ENCODE peak calls at places on chromosomes 16 and 17, in five cellular contexts. P is colonic mucosa; B is gastrocnemius medialis; C is CD8-positive, alpha-beta memory T cell; J is uterus. Q is an unnamed sample. For H3K36me3, the result is how much of the 10 kb centered on the place peaks cover.

GRCh38 chr16:55115506-55115905 is 184.8 kb downstream of the IRX5 start:
- DNase-seq in J (no peak), P (no peak), C (no peak), B (no peak), Q (no peak)

GRCh38 chr16:11916524-11917285 is 949 bp upstream of the GSPT1 start:
- DNase-seq in C (no peak), B (no peak), P (peak), J (no peak), Q (no peak)

GRCh38 chr17:4261452-4261851 is 2.3 kb downstream of the ANKFY1 start:
- DNase-seq in C (no peak), P (no peak), J (no peak), B (no peak), Q (no peak)

GRCh38 chr16:53881371-53881770 is 177.4 kb downstream of the FTO start:
- DNase-seq in J (no peak), P (no peak), C (no peak), B (no peak), Q (no peak)

GRCh38 chr17:40487371-40488020 is 13.9 kb downstream of the TNS4 start:
- DNase-seq in J (no peak), P (no peak), B (no peak), C (no peak), Q (no peak)

GRCh38 chr16:14289692-14290340 is 218.7 kb downstream of the MRTFB start:
- DNase-seq in C (no peak), P (no peak), B (no peak), J (no peak), Q (no peak)

GRCh38 chr16:16143038-16143763 is 80.1 kb downstream of the ABCC6 start:
- DNase-seq in P (no peak), J (no peak), C (no peak), B (no peak), Q (no peak)

GRCh38 chr16:85245307-85246172 is 133.3 kb upstream of the CIBAR2 start:
- DNase-seq in P (peak), B (peak), J (peak), C (peak), Q (peak)

GRCh38 chr16:87757841-87758426 is 7.9 kb downstream of the KLHDC4 start:
- DNase-seq in B (no peak), J (no peak), C (no peak), P (no peak), Q (no peak)

GRCh38 chr17:73342057-73342522 is 30.3 kb upstream of the CDC42EP4 start:
- DNase-seq in B (peak), J (peak), C (no peak), P (peak), Q (peak)

GRCh38 chr17:69246726-69247375 is 18.2 kb upstream of the ABCA10 start:
- DNase-seq in B (no peak), C (no peak), J (no peak), P (no peak), Q (no peak)

GRCh38 chr16:85443116-85443515 is 170.0 kb upstream of the GSE1 start:
- DNase-seq in J (no peak), C (no peak), P (no peak), B (no peak), Q (no peak)

GRCh38 chr17:40019140-40019991 is 4.1 kb downstream of the CSF3 start:
- DNase-seq in J (peak), C (no peak), B (peak), P (no peak), Q (no peak)

GRCh38 chr16:26348095-26348494 is 656.3 kb downstream of the HS3ST4 start:
- DNase-seq in P (no peak), C (no peak), J (no peak), B (no peak), Q (no peak)

GRCh38 chr16:1899641-1900451 is 18.4 kb downstream of the HS3ST6 start:
- DNase-seq in J (no peak), B (no peak), C (no peak), P (peak), Q (no peak)

GRCh38 chr17:82397449-82398335 is 20.5 kb upstream of the HEXD start:
- DNase-seq in P (no peak), J (no peak), B (no peak), C (no peak), Q (no peak)

GRCh38 chr16:79171504-79172240 is 428.9 kb downstream of the MAF start:
- DNase-seq in B (no peak), J (no peak), P (no peak), C (no peak), Q (no peak)

GRCh38 chr16:63241476-63241875 is 1205.2 kb upstream of the CDH8 start:
- DNase-seq in B (no peak), C (no peak), J (no peak), P (no peak), Q (no peak)

GRCh38 chr17:15930426-15930825 is 14.5 kb upstream of the ADORA2B start:
- DNase-seq in P (no peak), B (no peak), J (no peak), C (no peak), Q (no peak)

GRCh38 chr16:85124636-85125346 is 12.5 kb upstream of the CIBAR2 start:
- DNase-seq in C (no peak), B (no peak), J (no peak), P (no peak), Q (no peak)

GRCh38 chr17:13337171-13337570 is 264.6 kb downstream of the HS3ST3A1 start:
- DNase-seq in J (no peak), P (no peak), C (no peak), B (no peak), Q (no peak)

GRCh38 chr16:82037251-82037650 is 2.2 kb downstream of the HSD17B2 start:
- DNase-seq in P (no peak), B (no peak), C (no peak), J (no peak), Q (no peak)

GRCh38 chr16:82033006-82033405 is 2.0 kb upstream of the HSD17B2 start:
- DNase-seq in B (no peak), J (no peak), C (no peak), P (peak), Q (no peak)

GRCh38 chr16:82037666-82038065 is 2.6 kb downstream of the HSD17B2 start:
- DNase-seq in B (no peak), J (no peak), C (no peak), P (no peak), Q (no peak)

GRCh38 chr16:82033683-82034300 is 1.3 kb upstream of the HSD17B2 start:
- DNase-seq in B (no peak), P (no peak), C (no peak), J (no peak), Q (no peak)

DNA sequence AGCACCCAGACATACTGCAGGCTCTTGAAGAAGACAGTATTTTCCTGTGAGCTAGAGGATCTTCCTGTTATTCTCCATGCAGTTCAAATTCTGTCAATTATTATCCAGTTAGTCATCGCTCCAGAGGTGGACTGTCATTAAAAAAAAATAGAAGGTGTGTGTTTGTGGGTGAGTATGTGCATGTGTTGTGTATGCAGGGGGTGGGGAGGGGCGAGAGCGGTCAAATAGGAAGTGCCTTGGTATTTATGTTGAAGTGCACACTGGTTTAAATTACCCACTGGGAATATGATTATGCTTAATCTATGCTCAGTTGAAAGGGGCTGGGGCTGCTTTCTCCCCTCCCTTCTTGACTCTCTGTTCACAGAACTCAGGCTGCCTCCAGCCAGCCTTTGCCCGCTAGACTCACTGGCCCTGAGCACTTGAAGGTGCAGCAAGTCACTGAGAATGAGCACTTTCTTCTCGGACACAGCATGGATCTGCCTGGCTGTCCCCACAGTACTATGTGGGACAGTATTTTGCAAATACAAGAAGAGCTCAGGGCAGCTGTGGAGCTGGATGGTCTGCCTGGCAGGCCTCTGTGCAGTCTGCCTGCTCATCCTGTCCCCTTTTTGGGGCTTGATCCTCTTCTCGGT is at the start of gene HSD17B2:
- DNase-seq in P (peak), C (no peak), B (no peak), J (no peak), Q (no peak)
- H3K4me3 ChIP-seq in P (peak), C (no peak), B (no peak), J (no peak), Q (no peak)

GRCh38 chr17:78088529-78088928 is 40.0 kb downstream of the TMC6 start:
- DNase-seq in B (no peak), C (no peak), J (no peak), P (no peak), Q (no peak)

GRCh38 chr17:78096093-78096492 is 32.5 kb downstream of the TMC6 start:
- DNase-seq in J (no peak), B (no peak), C (no peak), P (no peak), Q (no peak)

GRCh38 chr17:78095035-78095434 is 33.5 kb downstream of the TMC6 start:
- DNase-seq in B (no peak), C (no peak), P (no peak), J (no peak), Q (no peak)

GRCh38 chr17:78089557-78090281 is 38.8 kb downstream of the TMC6 start:
- DNase-seq in B (no peak), C (no peak), P (no peak), J (no peak), Q (no peak)

DNA sequence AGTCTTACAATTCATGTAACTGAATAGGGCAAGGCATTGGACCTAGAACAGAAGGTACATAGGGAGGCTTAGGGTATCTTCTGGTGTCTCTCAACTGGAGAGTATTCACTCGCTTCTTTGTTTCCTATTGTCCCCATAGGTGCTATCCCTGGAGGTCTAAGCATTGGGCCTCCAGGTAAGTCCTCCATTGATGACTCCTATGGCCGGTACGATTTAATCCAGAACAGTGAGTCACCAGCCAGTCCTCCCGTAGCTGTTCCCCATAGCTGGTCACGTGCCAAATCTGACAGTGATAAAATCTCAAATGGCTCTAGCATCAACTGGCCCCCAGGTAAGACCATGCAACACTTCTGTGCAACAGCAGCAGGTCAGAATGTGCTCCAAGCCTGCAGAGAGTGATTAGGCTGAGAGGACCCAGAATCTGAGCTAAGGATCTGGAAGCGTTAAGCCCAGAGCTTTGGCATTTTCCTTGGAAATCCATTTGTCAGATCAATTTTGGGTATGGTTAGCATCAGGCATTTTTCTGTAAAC is 35.7 kb downstream of the TMC6 start:
- DNase-seq in B (no peak), J (no peak), C (no peak), P (no peak), Q (no peak)
- H3K36me3 ChIP-seq in B (half or more), J (under half), C (half or more), P (under half), Q (half or more)

GRCh38 chr16:424033-424622 is 1.3 kb upstream of the RAB11FIP3 start:
- DNase-seq in P (peak), J (peak), B (peak), C (no peak), Q (peak)

GRCh38 chr16:425740-426114 is 278 bp downstream of the RAB11FIP3 start:
- DNase-seq in P (no peak), J (no peak), B (no peak), C (peak), Q (no peak)

GRCh38 chr16:426115-426905 is 861 bp downstream of the RAB11FIP3 start:
- DNase-seq in C (no peak), B (no peak), J (no peak), P (peak), Q (no peak)

GRCh38 chr16:425082-425718 is at the start of gene RAB11FIP3:
- DNase-seq in P (peak), C (peak), B (peak), J (peak), Q (peak)

DNA sequence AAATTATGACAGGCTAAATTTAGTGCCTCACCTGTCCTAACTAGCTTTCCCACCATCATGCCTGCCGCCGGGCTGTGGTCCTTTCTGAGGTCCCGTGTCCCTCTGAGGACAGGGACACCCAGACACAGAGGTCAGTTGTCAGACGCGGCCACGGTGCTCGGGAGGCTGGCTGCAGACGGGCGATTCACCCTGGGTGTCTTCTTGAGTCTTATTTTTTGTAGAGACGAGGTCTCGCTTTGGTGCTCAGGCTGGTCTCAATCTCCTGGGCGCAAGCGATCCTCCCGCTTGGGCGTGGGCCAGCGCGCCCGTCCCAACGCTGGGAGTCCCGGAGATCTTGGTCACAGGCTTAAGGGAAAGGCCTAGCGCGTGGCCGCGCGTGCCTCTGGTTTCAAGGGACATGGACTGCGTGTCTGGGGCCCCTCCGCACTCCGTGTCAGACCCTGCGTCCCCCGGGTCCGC is 797 bp upstream of the RAB11FIP3 start:
- DNase-seq in B (no peak), J (peak), C (no peak), P (peak), Q (peak)
- H3K4me3 ChIP-seq in B (peak), J (peak), C (peak), P (peak), Q (peak)

GRCh38 chr17:50603340-50603739 is 31.3 kb upstream of the ABCC3 start:
- DNase-seq in B (no peak), P (no peak), J (no peak), C (no peak), Q (no peak)

GRCh38 chr17:50604470-50604869 is 30.2 kb upstream of the ABCC3 start:
- DNase-seq in C (no peak), J (peak), P (peak), B (no peak), Q (no peak)

GRCh38 chr17:50602514-50603235 is 32.0 kb upstream of the ABCC3 start:
- DNase-seq in P (no peak), B (no peak), J (no peak), C (no peak), Q (no peak)

GRCh38 chr17:50599606-50600005 is 35.1 kb upstream of the ABCC3 start:
- DNase-seq in C (no peak), P (no peak), J (no peak), B (no peak), Q (no peak)

GRCh38 chr17:50601789-50602375 is 32.8 kb upstream of the ABCC3 start:
- DNase-seq in B (no peak), C (no peak), J (no peak), P (no peak), Q (no peak)
- H3K36me3 ChIP-seq in B (under half), C (under half), J (under half), P (under half), Q (under half)

DNA sequence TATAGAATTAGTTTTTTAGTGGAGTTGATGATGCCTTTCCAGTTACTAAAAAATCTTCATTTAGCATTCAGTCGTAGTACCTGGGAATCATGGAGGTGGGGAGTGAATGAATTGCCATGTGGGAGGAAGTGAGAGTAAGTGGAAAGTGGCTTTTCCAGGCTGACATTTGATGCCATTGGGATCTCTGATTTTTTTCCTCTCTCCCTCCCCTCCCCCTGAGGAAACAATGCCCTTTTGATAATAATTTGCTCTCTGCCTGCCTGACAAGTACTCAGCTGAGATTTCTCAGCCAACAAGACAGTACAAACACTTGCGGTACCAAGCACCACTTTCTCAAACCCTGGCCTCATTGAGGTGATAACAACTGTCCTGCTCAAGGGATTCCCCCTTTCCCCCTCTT is 2.2 kb downstream of the UBE2Z start:
- DNase-seq in P (no peak), J (no peak), C (no peak), B (no peak), Q (no peak)
- H3K4me3 ChIP-seq in P (no peak), J (no peak), C (no peak), B (no peak), Q (no peak)

GRCh38 chr17:76404256-76404655 is 19.8 kb downstream of the SPHK1 start:
- DNase-seq in C (no peak), B (no peak), P (no peak), J (no peak), Q (no peak)
- H3K36me3 ChIP-seq in C (under half), B (under half), P (under half), J (under half), Q (under half)

DNA sequence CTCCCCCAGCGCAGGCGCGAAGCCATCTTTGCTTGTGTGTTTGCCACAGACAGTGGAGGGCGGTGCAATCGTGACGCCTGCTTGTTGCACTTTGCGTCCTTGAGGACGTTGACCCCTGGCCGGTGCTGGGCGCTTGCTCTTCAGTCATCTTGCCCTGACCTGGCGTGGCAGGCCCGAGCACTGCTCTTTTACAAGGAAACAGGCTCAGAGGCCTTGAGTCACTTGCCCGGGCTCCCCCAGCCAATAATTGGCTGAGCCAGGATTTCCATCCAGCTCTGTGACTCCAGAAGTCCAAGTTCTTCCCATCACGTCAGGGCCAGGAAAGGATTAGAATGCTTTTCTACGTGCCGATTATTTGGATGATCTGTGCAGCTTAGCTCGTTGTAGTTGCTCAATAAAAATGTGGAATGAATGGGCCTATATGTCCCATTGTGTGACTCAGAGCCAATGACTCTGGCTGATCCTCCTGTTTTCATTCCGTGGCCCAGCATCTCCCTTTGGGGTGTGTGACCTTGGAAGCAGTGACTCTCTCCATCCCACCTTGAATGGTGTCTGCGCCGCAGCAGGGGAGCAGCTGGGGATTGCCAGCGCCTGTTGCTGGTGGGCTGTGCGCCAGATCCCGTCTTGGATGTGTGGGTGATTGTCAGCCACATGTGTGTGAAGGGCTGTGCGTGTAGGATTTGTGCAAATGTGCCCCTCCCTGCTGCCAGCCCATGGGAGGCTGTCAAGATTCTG is 214.1 kb downstream of the SEC14L1 start:
- DNase-seq in J (peak), P (peak), B (peak), C (no peak), Q (peak)
- H3K4me3 ChIP-seq in J (no peak), P (no peak), B (no peak), C (no peak), Q (no peak)

DNA sequence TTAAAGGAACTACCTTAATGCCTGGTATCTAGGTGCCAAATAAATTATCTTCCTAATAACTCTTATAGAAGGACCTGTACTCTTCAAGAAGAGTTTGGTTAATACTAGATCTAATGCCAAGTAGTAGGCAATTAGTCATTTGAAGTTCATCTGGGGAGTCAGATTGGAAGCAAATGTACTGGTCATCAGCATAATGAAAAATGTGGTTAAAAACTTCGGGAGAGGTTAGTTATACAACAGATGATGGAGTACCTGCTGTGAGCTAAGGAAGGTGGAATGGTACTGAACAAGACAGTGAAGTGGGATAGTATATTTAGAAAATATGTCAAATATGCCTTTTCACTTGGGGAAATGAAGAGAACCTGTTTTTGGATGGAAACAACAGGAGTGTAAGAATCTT is 49.2 kb downstream of the TNRC6A start:
- DNase-seq in C (no peak), J (no peak), P (no peak), B (no peak), Q (no peak)
- H3K36me3 ChIP-seq in C (under half), J (under half), P (under half), B (half or more), Q (half or more)

Q was measured in tibial artery.